ENCODE peak calls at places on chromosomes 16 and 17, in ten cellular contexts. One of them, this sample, is unnamed.

GRCh38 chr17:6995500-6996255 is at the start of gene ALOX12:
- DNase-seq in esophagus squamous epithelium: no peak
- DNase-seq in heart right ventricle: no peak
- DNase-seq in effector memory CD4-positive, alpha-beta T cell: no peak
- DNase-seq in left lung: peak
- DNase-seq in choroid plexus epithelial cell: no peak
- DNase-seq in SK-N-SH: no peak
- DNase-seq in GM12865: no peak
- DNase-seq in cardiac fibroblast: no peak
- DNase-seq in foreskin fibroblast: no peak
- DNase-seq in this sample: peak

GRCh38 chr17:64173646-64174045 is 43.7 kb upstream of the ERN1 start:
- DNase-seq in esophagus squamous epithelium: no peak
- DNase-seq in heart right ventricle: no peak
- DNase-seq in effector memory CD4-positive, alpha-beta T cell: no peak
- DNase-seq in left lung: no peak
- DNase-seq in choroid plexus epithelial cell: no peak
- DNase-seq in SK-N-SH: no peak
- DNase-seq in GM12865: no peak
- DNase-seq in cardiac fibroblast: no peak
- DNase-seq in foreskin fibroblast: no peak
- DNase-seq in this sample: no peak

GRCh38 chr16:56041556-56042140 is 149.6 kb upstream of the GNAO1 start:
- DNase-seq in esophagus squamous epithelium: no peak
- DNase-seq in heart right ventricle: peak
- DNase-seq in effector memory CD4-positive, alpha-beta T cell: no peak
- DNase-seq in left lung: no peak
- DNase-seq in choroid plexus epithelial cell: no peak
- DNase-seq in SK-N-SH: peak
- DNase-seq in GM12865: peak
- DNase-seq in cardiac fibroblast: peak
- DNase-seq in foreskin fibroblast: no peak
- DNase-seq in this sample: no peak

GRCh38 chr17:37592291-37592690 is 16.9 kb downstream of the SYNRG start:
- DNase-seq in esophagus squamous epithelium: no peak
- DNase-seq in heart right ventricle: no peak
- DNase-seq in effector memory CD4-positive, alpha-beta T cell: no peak
- DNase-seq in left lung: no peak
- DNase-seq in choroid plexus epithelial cell: no peak
- DNase-seq in SK-N-SH: no peak
- DNase-seq in GM12865: no peak
- DNase-seq in cardiac fibroblast: peak
- DNase-seq in foreskin fibroblast: no peak
- DNase-seq in this sample: no peak

GRCh38 chr17:71237903-71238538 is 882.8 kb upstream of the SOX9 start:
- DNase-seq in esophagus squamous epithelium: no peak
- DNase-seq in heart right ventricle: no peak
- DNase-seq in effector memory CD4-positive, alpha-beta T cell: no peak
- DNase-seq in left lung: no peak
- DNase-seq in choroid plexus epithelial cell: peak
- DNase-seq in SK-N-SH: peak
- DNase-seq in GM12865: no peak
- DNase-seq in cardiac fibroblast: peak
- DNase-seq in foreskin fibroblast: no peak
- DNase-seq in this sample: no peak

GRCh38 chr16:75377971-75378386 is 55.3 kb downstream of the CFDP1 start:
- DNase-seq in esophagus squamous epithelium: no peak
- DNase-seq in heart right ventricle: no peak
- DNase-seq in effector memory CD4-positive, alpha-beta T cell: no peak
- DNase-seq in left lung: no peak
- DNase-seq in choroid plexus epithelial cell: peak
- DNase-seq in SK-N-SH: no peak
- DNase-seq in GM12865: peak
- DNase-seq in cardiac fibroblast: peak
- DNase-seq in foreskin fibroblast: peak
- DNase-seq in this sample: no peak

GRCh38 chr17:142102-142661 is 4.8 kb downstream of the SCGB1C2 start:
- DNase-seq in esophagus squamous epithelium: no peak
- DNase-seq in heart right ventricle: peak
- DNase-seq in effector memory CD4-positive, alpha-beta T cell: no peak
- DNase-seq in left lung: peak
- DNase-seq in choroid plexus epithelial cell: peak
- DNase-seq in SK-N-SH: peak
- DNase-seq in GM12865: peak
- DNase-seq in cardiac fibroblast: peak
- DNase-seq in foreskin fibroblast: no peak
- DNase-seq in this sample: peak

GRCh38 chr17:16439303-16439791 is 24.0 kb downstream of the TRPV2 start:
- DNase-seq in esophagus squamous epithelium: no peak
- DNase-seq in heart right ventricle: no peak
- DNase-seq in effector memory CD4-positive, alpha-beta T cell: no peak
- DNase-seq in left lung: no peak
- DNase-seq in choroid plexus epithelial cell: peak
- DNase-seq in SK-N-SH: no peak
- DNase-seq in GM12865: peak
- DNase-seq in cardiac fibroblast: no peak
- DNase-seq in foreskin fibroblast: no peak
- DNase-seq in this sample: peak

GRCh38 chr16:77682586-77682985 is 39.7 kb upstream of the NUDT7 start:
- DNase-seq in esophagus squamous epithelium: no peak
- DNase-seq in heart right ventricle: no peak
- DNase-seq in effector memory CD4-positive, alpha-beta T cell: no peak
- DNase-seq in left lung: no peak
- DNase-seq in choroid plexus epithelial cell: no peak
- DNase-seq in SK-N-SH: no peak
- DNase-seq in GM12865: no peak
- DNase-seq in cardiac fibroblast: no peak
- DNase-seq in foreskin fibroblast: no peak
- DNase-seq in this sample: no peak

GRCh38 chr16:24609740-24610420 is 70.5 kb downstream of the RBBP6 start:
- DNase-seq in esophagus squamous epithelium: no peak
- DNase-seq in heart right ventricle: peak
- DNase-seq in effector memory CD4-positive, alpha-beta T cell: no peak
- DNase-seq in left lung: peak
- DNase-seq in choroid plexus epithelial cell: peak
- DNase-seq in SK-N-SH: peak
- DNase-seq in GM12865: peak
- DNase-seq in cardiac fibroblast: peak
- DNase-seq in foreskin fibroblast: peak
- DNase-seq in this sample: peak

GRCh38 chr16:35492225-35492624 is 2032.8 kb downstream of the TP53TG3F start:
- DNase-seq in esophagus squamous epithelium: no peak
- DNase-seq in heart right ventricle: no peak
- DNase-seq in effector memory CD4-positive, alpha-beta T cell: no peak
- DNase-seq in left lung: no peak
- DNase-seq in choroid plexus epithelial cell: no peak
- DNase-seq in SK-N-SH: peak
- DNase-seq in GM12865: no peak
- DNase-seq in cardiac fibroblast: no peak
- DNase-seq in foreskin fibroblast: no peak
- DNase-seq in this sample: no peak

GRCh38 chr16:626787-627457 is 3.9 kb upstream of the WFIKKN1 start:
- DNase-seq in esophagus squamous epithelium: no peak
- DNase-seq in heart right ventricle: no peak
- DNase-seq in effector memory CD4-positive, alpha-beta T cell: no peak
- DNase-seq in left lung: peak
- DNase-seq in choroid plexus epithelial cell: peak
- DNase-seq in SK-N-SH: no peak
- DNase-seq in GM12865: no peak
- DNase-seq in cardiac fibroblast: peak
- DNase-seq in foreskin fibroblast: peak
- DNase-seq in this sample: no peak

GRCh38 chr17:4409659-4410058 is 24.1 kb upstream of the SPNS3 start:
- DNase-seq in esophagus squamous epithelium: no peak
- DNase-seq in heart right ventricle: no peak
- DNase-seq in effector memory CD4-positive, alpha-beta T cell: no peak
- DNase-seq in left lung: no peak
- DNase-seq in choroid plexus epithelial cell: no peak
- DNase-seq in SK-N-SH: no peak
- DNase-seq in GM12865: no peak
- DNase-seq in cardiac fibroblast: peak
- DNase-seq in foreskin fibroblast: peak
- DNase-seq in this sample: no peak

GRCh38 chr16:79278506-79278905 is 322.0 kb downstream of the MAF start:
- DNase-seq in esophagus squamous epithelium: no peak
- DNase-seq in heart right ventricle: no peak
- DNase-seq in effector memory CD4-positive, alpha-beta T cell: peak
- DNase-seq in left lung: peak
- DNase-seq in choroid plexus epithelial cell: no peak
- DNase-seq in SK-N-SH: no peak
- DNase-seq in GM12865: peak
- DNase-seq in cardiac fibroblast: no peak
- DNase-seq in foreskin fibroblast: no peak
- DNase-seq in this sample: no peak

GRCh38 chr17:8477653-8478441 is 42.2 kb downstream of the NDEL1 start:
- DNase-seq in esophagus squamous epithelium: no peak
- DNase-seq in heart right ventricle: no peak
- DNase-seq in effector memory CD4-positive, alpha-beta T cell: no peak
- DNase-seq in left lung: no peak
- DNase-seq in choroid plexus epithelial cell: no peak
- DNase-seq in SK-N-SH: no peak
- DNase-seq in GM12865: no peak
- DNase-seq in cardiac fibroblast: no peak
- DNase-seq in foreskin fibroblast: no peak
- DNase-seq in this sample: no peak
- H3K4me3 ChIP-seq in esophagus squamous epithelium: no peak
- H3K4me3 ChIP-seq in heart right ventricle: no peak
- H3K4me3 ChIP-seq in effector memory CD4-positive, alpha-beta T cell: no peak
- H3K4me3 ChIP-seq in left lung: no peak
- H3K4me3 ChIP-seq in choroid plexus epithelial cell: no peak
- H3K4me3 ChIP-seq in SK-N-SH: no peak
- H3K4me3 ChIP-seq in GM12865: no peak
- H3K4me3 ChIP-seq in cardiac fibroblast: no peak
- H3K4me3 ChIP-seq in foreskin fibroblast: no peak
- H3K4me3 ChIP-seq in this sample: no peak

GRCh38 chr17:45313419-45313771 is 3.4 kb downstream of the MAP3K14 start:
- DNase-seq in esophagus squamous epithelium: no peak
- DNase-seq in heart right ventricle: no peak
- DNase-seq in effector memory CD4-positive, alpha-beta T cell: no peak
- DNase-seq in left lung: no peak
- DNase-seq in choroid plexus epithelial cell: no peak
- DNase-seq in SK-N-SH: no peak
- DNase-seq in GM12865: peak
- DNase-seq in cardiac fibroblast: no peak
- DNase-seq in foreskin fibroblast: no peak
- DNase-seq in this sample: no peak
- H3K4me3 ChIP-seq in esophagus squamous epithelium: no peak
- H3K4me3 ChIP-seq in heart right ventricle: no peak
- H3K4me3 ChIP-seq in effector memory CD4-positive, alpha-beta T cell: peak
- H3K4me3 ChIP-seq in left lung: no peak
- H3K4me3 ChIP-seq in choroid plexus epithelial cell: peak
- H3K4me3 ChIP-seq in SK-N-SH: peak
- H3K4me3 ChIP-seq in GM12865: peak
- H3K4me3 ChIP-seq in cardiac fibroblast: no peak
- H3K4me3 ChIP-seq in foreskin fibroblast: no peak
- H3K4me3 ChIP-seq in this sample: no peak

GRCh38 chr17:72639711-72640110 is 452.8 kb downstream of the SLC39A11 start:
- DNase-seq in esophagus squamous epithelium: no peak
- DNase-seq in heart right ventricle: no peak
- DNase-seq in effector memory CD4-positive, alpha-beta T cell: no peak
- DNase-seq in left lung: no peak
- DNase-seq in choroid plexus epithelial cell: no peak
- DNase-seq in SK-N-SH: no peak
- DNase-seq in GM12865: no peak
- DNase-seq in cardiac fibroblast: no peak
- DNase-seq in foreskin fibroblast: no peak
- DNase-seq in this sample: no peak
- H3K4me3 ChIP-seq in esophagus squamous epithelium: no peak
- H3K4me3 ChIP-seq in heart right ventricle: no peak
- H3K4me3 ChIP-seq in effector memory CD4-positive, alpha-beta T cell: no peak
- H3K4me3 ChIP-seq in left lung: no peak
- H3K4me3 ChIP-seq in choroid plexus epithelial cell: no peak
- H3K4me3 ChIP-seq in SK-N-SH: no peak
- H3K4me3 ChIP-seq in GM12865: no peak
- H3K4me3 ChIP-seq in cardiac fibroblast: no peak
- H3K4me3 ChIP-seq in foreskin fibroblast: no peak
- H3K4me3 ChIP-seq in this sample: no peak

GRCh38 chr16:4855371-4855770 is 8.1 kb downstream of the UBN1 start:
- DNase-seq in esophagus squamous epithelium: no peak
- DNase-seq in heart right ventricle: no peak
- DNase-seq in effector memory CD4-positive, alpha-beta T cell: no peak
- DNase-seq in left lung: no peak
- DNase-seq in choroid plexus epithelial cell: no peak
- DNase-seq in SK-N-SH: no peak
- DNase-seq in GM12865: no peak
- DNase-seq in cardiac fibroblast: no peak
- DNase-seq in foreskin fibroblast: no peak
- DNase-seq in this sample: no peak

GRCh38 chr16:4847774-4848587 is 700 bp downstream of the UBN1 start:
- DNase-seq in esophagus squamous epithelium: no peak
- DNase-seq in heart right ventricle: peak
- DNase-seq in effector memory CD4-positive, alpha-beta T cell: peak
- DNase-seq in left lung: peak
- DNase-seq in choroid plexus epithelial cell: peak
- DNase-seq in SK-N-SH: peak
- DNase-seq in GM12865: no peak
- DNase-seq in cardiac fibroblast: peak
- DNase-seq in foreskin fibroblast: peak
- DNase-seq in this sample: peak

GRCh38 chr16:4850211-4850610 is 2.9 kb downstream of the UBN1 start:
- DNase-seq in esophagus squamous epithelium: no peak
- DNase-seq in heart right ventricle: no peak
- DNase-seq in effector memory CD4-positive, alpha-beta T cell: no peak
- DNase-seq in left lung: no peak
- DNase-seq in choroid plexus epithelial cell: peak
- DNase-seq in SK-N-SH: peak
- DNase-seq in GM12865: no peak
- DNase-seq in cardiac fibroblast: no peak
- DNase-seq in foreskin fibroblast: peak
- DNase-seq in this sample: peak

GRCh38 chr16:4855804-4856203 is 8.5 kb downstream of the UBN1 start:
- DNase-seq in esophagus squamous epithelium: no peak
- DNase-seq in heart right ventricle: no peak
- DNase-seq in effector memory CD4-positive, alpha-beta T cell: no peak
- DNase-seq in left lung: no peak
- DNase-seq in choroid plexus epithelial cell: no peak
- DNase-seq in SK-N-SH: no peak
- DNase-seq in GM12865: no peak
- DNase-seq in cardiac fibroblast: no peak
- DNase-seq in foreskin fibroblast: no peak
- DNase-seq in this sample: no peak

DNA sequence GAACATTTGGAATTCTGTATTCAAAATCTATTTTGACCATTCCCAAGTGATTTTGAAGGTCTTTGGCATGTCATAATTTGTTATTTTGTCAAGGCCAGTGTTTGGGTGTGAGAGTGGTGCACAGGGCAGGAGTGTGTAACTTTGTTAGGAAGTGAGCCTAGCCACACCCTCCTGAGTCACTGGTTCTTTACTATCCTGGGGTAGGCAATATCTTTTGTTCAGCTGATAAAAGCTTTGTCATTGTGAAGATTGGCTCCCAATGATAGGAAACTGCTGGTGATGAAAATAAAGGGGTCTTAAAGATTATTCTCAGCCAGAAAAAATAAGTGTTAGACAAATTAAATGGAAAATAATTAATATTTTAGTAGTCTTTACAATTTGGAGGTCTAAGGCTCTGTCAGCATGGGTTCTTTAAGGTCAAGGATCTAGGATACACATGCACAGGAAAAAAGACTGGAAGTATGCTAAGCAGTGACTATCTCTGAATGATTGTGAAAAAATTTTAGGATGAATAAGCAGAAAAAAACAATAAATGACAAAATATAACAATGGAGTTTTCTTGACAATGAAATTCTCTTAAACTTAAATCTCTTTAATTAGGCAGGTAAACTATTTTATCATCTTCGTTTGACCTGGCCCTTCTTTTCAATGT is 5.1 kb downstream of the UBN1 start:
- DNase-seq in esophagus squamous epithelium: no peak
- DNase-seq in heart right ventricle: no peak
- DNase-seq in effector memory CD4-positive, alpha-beta T cell: no peak
- DNase-seq in left lung: no peak
- DNase-seq in choroid plexus epithelial cell: peak
- DNase-seq in SK-N-SH: no peak
- DNase-seq in GM12865: no peak
- DNase-seq in cardiac fibroblast: peak
- DNase-seq in foreskin fibroblast: peak
- DNase-seq in this sample: peak
- H3K4me3 ChIP-seq in esophagus squamous epithelium: no peak
- H3K4me3 ChIP-seq in heart right ventricle: no peak
- H3K4me3 ChIP-seq in effector memory CD4-positive, alpha-beta T cell: no peak
- H3K4me3 ChIP-seq in left lung: no peak
- H3K4me3 ChIP-seq in choroid plexus epithelial cell: no peak
- H3K4me3 ChIP-seq in SK-N-SH: no peak
- H3K4me3 ChIP-seq in GM12865: no peak
- H3K4me3 ChIP-seq in cardiac fibroblast: no peak
- H3K4me3 ChIP-seq in foreskin fibroblast: no peak
- H3K4me3 ChIP-seq in this sample: no peak

This sample was measured in cardiac muscle cell.